ENCODE peak calls at places on chromosomes 7 and 10, in five cellular contexts. K is esophagus muscularis mucosa, X is HepG2, H is A549, M is SK-N-SH. V is an unnamed sample.

GRCh38 chr7:94980418-94981142 is 73.2 kb downstream of the PPP1R9A start:
- DNase-seq in K (no peak), X (peak), M (no peak), H (peak), V (no peak)

GRCh38 chr10:132363921-132364593 is 32.1 kb downstream of the LRRC27 start:
- DNase-seq in K (no peak), X (peak), H (peak), M (peak), V (no peak)

GRCh38 chr10:129786216-129786615 is 177.9 kb downstream of the EBF3 start:
- DNase-seq in X (no peak), H (no peak), M (no peak), K (no peak), V (no peak)

GRCh38 chr7:24457215-24457549 is 116.1 kb upstream of the PALS2 start:
- DNase-seq in K (no peak), M (no peak), X (no peak), H (no peak), V (no peak)

GRCh38 chr7:65980478-65981250 is 1.3 kb downstream of the GUSB start:
- DNase-seq in M (peak), K (peak), H (no peak), X (no peak), V (peak)

GRCh38 chr10:22606164-22606614 is 108.2 kb downstream of the PIP4K2A start:
- DNase-seq in M (no peak), X (peak), K (no peak), H (no peak), V (peak)

GRCh38 chr7:42400373-42400772 is 163.4 kb upstream of the GLI3 start:
- DNase-seq in M (no peak), H (no peak), K (no peak), X (no peak), V (no peak)

GRCh38 chr7:81632418-81632817 is 137.4 kb downstream of the HGF start:
- DNase-seq in X (no peak), M (no peak), K (no peak), H (no peak), V (no peak)

GRCh38 chr10:122328676-122329075 is 45.8 kb upstream of the PLEKHA1 start:
- DNase-seq in K (no peak), H (no peak), M (no peak), X (no peak), V (no peak)

GRCh38 chr10:91032614-91033248 is 111.8 kb upstream of the ANKRD1 start:
- DNase-seq in H (no peak), K (no peak), X (no peak), M (no peak), V (peak)

GRCh38 chr10:93784059-93784458 is 26.3 kb downstream of the LGI1 start:
- DNase-seq in H (no peak), K (no peak), X (no peak), M (no peak), V (no peak)

GRCh38 chr7:27603813-27604212 is 58.9 kb downstream of the HIBADH start:
- DNase-seq in X (peak), H (no peak), M (no peak), K (no peak), V (no peak)

GRCh38 chr10:32577448-32577847 is 131.5 kb downstream of the CCDC7 start:
- DNase-seq in X (no peak), K (no peak), M (no peak), H (no peak), V (no peak)

GRCh38 chr10:43076876-43077420 is at the start of gene RET:
- DNase-seq in M (peak), X (no peak), K (no peak), H (peak), V (peak)

GRCh38 chr10:98340946-98341345 is 73.0 kb upstream of the LOXL4 start:
- DNase-seq in M (peak), H (no peak), K (no peak), X (no peak), V (no peak)

GRCh38 chr7:234712-235553 is 42.6 kb downstream of the FAM20C start:
- DNase-seq in X (peak), H (peak), M (no peak), K (no peak), V (peak)

GRCh38 chr7:40808409-40808942 is 673.7 kb downstream of the SUGCT start:
- DNase-seq in H (no peak), K (no peak), X (no peak), M (no peak), V (no peak)

GRCh38 chr7:69906309-69906995 is 308.2 kb downstream of the AUTS2 start:
- DNase-seq in M (no peak), K (no peak), X (no peak), H (no peak), V (no peak)

GRCh38 chr10:35641430-35642015 is 573 bp downstream of the FZD8 start:
- DNase-seq in H (peak), X (no peak), M (peak), K (no peak), V (no peak)

GRCh38 chr10:118948784-118949183 is 80.7 kb upstream of the NANOS1 start:
- DNase-seq in H (no peak), K (peak), M (no peak), X (no peak), V (no peak)

GRCh38 chr7:99267530-99268360 is 4.9 kb upstream of the MYH16 start:
- DNase-seq in M (no peak), H (peak), X (peak), K (no peak), V (no peak)

GRCh38 chr10:115933098-115933497 is 339.9 kb downstream of the GFRA1 start:
- DNase-seq in H (no peak), M (no peak), X (no peak), K (no peak), V (no peak)

GRCh38 chr10:34356463-34356862 is 458.6 kb downstream of the PARD3 start:
- DNase-seq in H (no peak), K (no peak), X (no peak), M (no peak), V (no peak)

GRCh38 chr10:73886625-73887024 is 12.3 kb upstream of the CAMK2G start:
- DNase-seq in M (no peak), K (no peak), H (no peak), X (no peak), V (no peak)

GRCh38 chr7:47407136-47407535 is 174.8 kb downstream of the TNS3 start:
- DNase-seq in X (no peak), K (no peak), H (no peak), M (no peak), V (peak)

GRCh38 chr10:6046458-6047325 is 15.5 kb downstream of the IL2RA start:
- DNase-seq in H (no peak), X (no peak), K (peak), M (no peak), V (no peak)

GRCh38 chr7:86926732-86927131 is 132.7 kb downstream of the ELAPOR2 start:
- DNase-seq in K (no peak), H (peak), M (peak), X (peak), V (no peak)

GRCh38 chr10:132384618-132385510 is 12.1 kb upstream of the PWWP2B start:
- DNase-seq in M (no peak), X (no peak), K (no peak), H (no peak), V (peak)

GRCh38 chr7:135109976-135110375 is 37.9 kb upstream of the TMEM140 start:
- DNase-seq in H (no peak), K (no peak), X (no peak), M (no peak), V (no peak)

GRCh38 chr7:96303105-96303685 is 18.7 kb downstream of the SLC25A13 start:
- DNase-seq in H (no peak), K (no peak), X (peak), M (no peak), V (peak)

GRCh38 chr10:35271086-35271834 is 65.0 kb upstream of the CCNY start:
- DNase-seq in M (no peak), X (no peak), H (no peak), K (no peak), V (no peak)

GRCh38 chr10:101018600-101019439 is 12.1 kb downstream of the PDZD7 start:
- DNase-seq in X (peak), M (peak), K (no peak), H (peak), V (peak)

GRCh38 chr7:137015015-137015414 is 146.6 kb downstream of the CHRM2 start:
- DNase-seq in M (no peak), X (no peak), H (no peak), K (no peak), V (no peak)

GRCh38 chr7:137020351-137020750 is 151.9 kb downstream of the CHRM2 start:
- DNase-seq in X (no peak), K (no peak), H (no peak), M (no peak), V (no peak)

GRCh38 chr7:137017221-137017620 is 148.8 kb downstream of the CHRM2 start:
- DNase-seq in K (no peak), M (no peak), X (no peak), H (no peak), V (no peak)

DNA sequence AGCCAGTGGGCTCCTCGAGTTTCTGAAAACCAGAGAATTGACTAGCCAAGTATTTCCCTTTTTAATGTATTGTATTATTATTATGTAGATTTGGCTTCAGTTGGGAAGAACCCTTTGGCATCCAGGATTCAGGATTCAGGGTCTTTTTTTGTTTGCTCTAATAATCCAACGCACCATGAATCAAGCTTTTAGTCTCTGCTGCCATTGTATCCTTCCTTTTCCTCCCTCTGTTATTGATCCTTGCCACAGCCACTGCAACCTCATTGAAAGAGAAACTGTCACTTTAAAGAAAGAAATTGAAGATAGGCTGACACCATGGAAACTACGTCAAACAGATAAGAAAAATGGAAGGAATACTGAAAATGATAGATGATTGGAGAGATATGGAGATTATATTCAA is 150.0 kb downstream of the CHRM2 start:
- DNase-seq in X (no peak), M (no peak), K (no peak), H (no peak), V (no peak)
- TF ChIP-seq EP300 in X (no peak), M (no peak), K (no peak), H (no peak), V (no peak)

GRCh38 chr7:149261829-149262617 is at the start of gene ZNF783:
- DNase-seq in M (peak), K (peak), H (peak), X (peak), V (peak)
- TF ChIP-seq EP300 in M (peak), K (no peak), H (no peak), X (no peak), V (no peak)

GRCh38 chr10:58993480-58994221 is 182.8 kb upstream of the PHYHIPL start:
- DNase-seq in K (no peak), M (no peak), H (no peak), X (no peak), V (no peak)
- TF ChIP-seq EP300 in K (no peak), M (no peak), H (no peak), X (no peak), V (no peak)

GRCh38 chr7:22823142-22823497 is 471 bp upstream of the TOMM7 start:
- DNase-seq in K (no peak), X (no peak), H (no peak), M (no peak), V (no peak)
- TF ChIP-seq EP300 in K (no peak), X (no peak), H (no peak), M (no peak), V (no peak)

DNA sequence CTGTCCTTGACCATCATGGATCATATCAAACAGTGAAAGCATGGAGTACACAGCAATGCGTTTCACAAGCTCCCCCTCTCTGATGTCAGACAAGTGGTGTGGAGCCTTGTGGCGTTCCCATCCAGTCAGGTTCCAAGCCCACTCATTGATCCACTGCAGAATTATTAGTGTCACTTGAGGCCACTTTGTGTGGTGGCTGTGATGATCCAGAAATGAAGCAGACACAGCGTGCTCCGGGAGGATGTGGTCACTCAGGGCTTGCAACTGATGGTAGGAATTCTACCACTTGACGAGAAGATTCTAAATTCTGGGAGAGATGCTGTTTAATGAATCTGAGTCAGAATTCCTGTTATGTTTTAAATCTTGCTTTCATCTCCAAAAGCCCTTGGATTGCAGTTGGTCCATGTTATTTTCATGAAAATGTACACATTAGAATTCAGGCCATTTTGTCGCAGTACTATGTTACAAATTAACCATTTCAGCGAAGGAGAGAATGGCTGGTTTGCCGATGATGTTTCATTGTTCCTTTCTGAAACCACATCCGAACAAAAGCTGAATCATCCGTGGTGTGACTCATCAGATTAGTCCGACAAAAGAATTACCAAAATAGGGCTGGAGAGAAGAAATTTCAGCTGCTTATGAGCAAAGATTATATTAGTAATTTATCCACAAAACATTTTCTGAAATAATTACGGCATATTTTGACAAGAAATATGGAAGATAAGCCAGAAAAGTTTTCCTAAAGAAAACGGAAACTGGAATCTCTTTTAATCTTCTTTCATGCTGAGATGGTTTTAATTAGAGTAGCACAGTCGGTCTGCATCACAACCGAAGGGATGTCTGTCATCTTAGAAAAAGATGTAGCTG is 48.1 kb downstream of the INSYN2A start:
- DNase-seq in X (no peak), H (peak), K (no peak), M (no peak), V (no peak)
- TF ChIP-seq EP300 in X (no peak), H (no peak), K (no peak), M (peak), V (no peak)

V was measured in transverse colon.